ENCODE peak calls at places on chromosomes 3 and 15, in four cellular contexts. R is coronary artery, I is GM10248, O is heart left ventricle. S is an unnamed sample.

GRCh38 chr15:28887344-28888174 is 1.8 kb downstream of the APBA2 start:
- DNase-seq in R (no peak), I (no peak), O (no peak), S (no peak)

GRCh38 chr15:63019539-63020109 is 22.9 kb upstream of the TPM1 start:
- DNase-seq in R (peak; percentile 57), I (no peak), O (no peak), S (no peak)

GRCh38 chr3:99084825-99085224 is 183.3 kb upstream of the DCBLD2 start:
- DNase-seq in R (no peak), I (no peak), O (no peak), S (no peak)

GRCh38 chr3:3629911-3630310 is 169.3 kb upstream of the LRRN1 start:
- DNase-seq in R (no peak), I (no peak), O (no peak), S (no peak)

GRCh38 chr15:27767918-27768640 is 331.0 kb downstream of the OCA2 start:
- DNase-seq in R (no peak), I (no peak), O (no peak), S (no peak)

GRCh38 chr3:172317481-172317880 is 130.8 kb downstream of the GHSR start:
- DNase-seq in R (no peak), I (no peak), O (no peak), S (no peak)

GRCh38 chr3:47176582-47176981 is 12.7 kb upstream of the SETD2 start:
- DNase-seq in R (no peak), I (no peak), O (no peak), S (no peak)

GRCh38 chr15:63043391-63044076 is 987 bp downstream of the TPM1 start:
- DNase-seq in R (no peak), I (no peak), O (peak; percentile 62), S (peak; percentile 40)

GRCh38 chr15:25787381-25787780 is 75.7 kb downstream of the ATP10A start:
- DNase-seq in R (no peak), I (no peak), O (no peak), S (no peak)

GRCh38 chr15:89016549-89017041 is 71.7 kb upstream of the ABHD2 start:
- DNase-seq in R (peak; percentile 80), I (no peak), O (no peak), S (no peak)

GRCh38 chr3:105786988-105787387 is 81.8 kb downstream of the CBLB start:
- DNase-seq in R (no peak), I (no peak), O (no peak), S (no peak)

GRCh38 chr3:124664804-124665203 is 65.4 kb upstream of the UMPS start:
- DNase-seq in R (no peak), I (no peak), O (no peak), S (no peak)

GRCh38 chr3:179321585-179322322 is 1.1 kb upstream of the ZNF639 start:
- DNase-seq in R (no peak), I (no peak), O (no peak), S (peak; percentile 32)

GRCh38 chr3:187519428-187519890 is 150.7 kb downstream of the SST start:
- DNase-seq in R (no peak), I (no peak), O (no peak), S (no peak)

GRCh38 chr3:123421353-123422174 is 27.3 kb downstream of the ADCY5 start:
- DNase-seq in R (no peak), I (no peak), O (peak; percentile 62), S (no peak)

GRCh38 chr15:45167631-45168205 is 20.0 kb downstream of the SHF start:
- DNase-seq in R (peak; percentile 73), I (no peak), O (no peak), S (no peak)
- TF ChIP-seq CTCF in R (no peak), I (no peak), O (no peak), S (no peak)

GRCh38 chr3:146142757-146143156 is 18.2 kb downstream of the PLOD2 start:
- DNase-seq in R (no peak), I (no peak), O (no peak), S (no peak)

GRCh38 chr3:146153429-146153828 is 7.6 kb downstream of the PLOD2 start:
- DNase-seq in R (no peak), I (no peak), O (no peak), S (no peak)

GRCh38 chr3:146145642-146146041 is 15.3 kb downstream of the PLOD2 start:
- DNase-seq in R (no peak), I (no peak), O (no peak), S (no peak)

GRCh38 chr3:146152841-146153240 is 8.1 kb downstream of the PLOD2 start:
- DNase-seq in R (peak; percentile 74), I (no peak), O (no peak), S (no peak)

DNA sequence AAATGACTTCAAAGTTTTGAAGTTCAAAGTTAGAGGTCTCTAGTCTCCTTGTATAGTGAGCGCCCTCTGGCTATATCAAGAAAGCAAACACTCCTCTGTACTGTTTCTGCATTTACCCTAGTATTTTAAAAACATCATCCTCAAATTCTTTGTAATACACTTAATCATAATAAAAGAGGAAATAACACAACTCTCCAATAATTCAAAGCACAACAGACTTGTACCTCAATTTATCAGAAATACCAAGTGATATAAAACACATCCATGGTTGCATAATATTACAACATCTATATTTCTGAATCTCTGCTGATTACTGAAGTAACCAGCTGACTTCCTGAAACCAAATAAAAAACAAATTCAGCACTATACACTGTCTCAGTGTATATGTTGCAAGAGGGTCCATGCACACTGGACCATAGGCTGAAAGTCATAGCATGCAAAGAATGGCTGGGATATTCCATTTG is 12.5 kb downstream of the PLOD2 start:
- DNase-seq in R (no peak), I (no peak), O (no peak), S (no peak)
- TF ChIP-seq CTCF in R (peak; percentile 16), I (no peak), O (peak; percentile 36), S (no peak)

DNA sequence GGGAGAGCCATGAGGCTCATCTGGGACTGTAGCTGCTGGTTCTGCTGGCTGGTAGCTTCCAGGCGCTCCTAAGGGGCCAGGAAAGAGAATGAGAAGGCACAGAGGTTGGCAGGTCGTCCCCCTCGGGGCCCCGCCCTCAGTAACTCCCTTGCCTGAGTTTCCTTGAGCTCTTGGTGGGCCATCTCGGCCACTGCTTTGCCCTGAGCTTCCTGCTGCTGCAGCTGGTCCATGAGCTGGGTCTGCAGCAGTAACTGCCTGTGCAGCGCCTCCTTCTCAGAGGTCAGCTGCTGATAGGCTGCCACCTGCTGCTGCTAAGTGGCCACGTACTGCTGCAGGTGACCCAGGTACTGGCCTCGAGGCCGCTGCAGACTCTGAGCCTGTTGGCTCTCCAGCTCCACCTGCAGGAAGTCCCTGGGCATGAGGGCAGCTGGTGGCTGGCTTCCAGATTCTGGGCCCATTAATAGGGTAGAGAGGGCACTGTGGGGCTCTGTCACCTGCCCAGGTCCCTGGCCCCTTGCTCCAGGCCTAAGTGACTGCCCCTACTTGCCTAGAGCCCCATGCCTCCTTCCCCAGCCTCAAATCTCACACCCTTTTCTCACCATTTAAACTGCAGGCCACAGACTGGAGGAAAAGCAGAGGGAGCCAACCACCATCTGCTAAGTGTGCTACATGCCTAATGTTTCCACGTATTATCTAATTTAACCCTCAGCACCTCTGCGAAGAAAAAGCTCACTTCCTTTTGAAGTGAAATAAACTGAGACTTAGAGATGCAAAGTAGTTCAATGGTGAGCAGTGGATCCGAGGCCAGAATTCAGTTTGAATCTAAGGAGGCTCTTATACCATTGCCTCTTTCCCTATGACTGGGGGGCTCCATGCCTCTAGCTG is 10.8 kb upstream of the VPS33B start:
- DNase-seq in R (no peak), I (peak; percentile 59), O (peak; percentile 53), S (peak; percentile 68)
- TF ChIP-seq CTCF in R (no peak), I (peak; percentile 86), O (peak; percentile 68), S (peak; percentile 88)

GRCh38 chr3:196603683-196604082 is 35.2 kb downstream of the FBXO45 start:
- DNase-seq in R (no peak), I (no peak), O (no peak), S (no peak)

GRCh38 chr3:196602673-196603072 is 34.2 kb downstream of the FBXO45 start:
- DNase-seq in R (no peak), I (no peak), O (no peak), S (no peak)

GRCh38 chr3:196600359-196600758 is 31.9 kb downstream of the FBXO45 start:
- DNase-seq in R (no peak), I (no peak), O (no peak), S (no peak)

GRCh38 chr3:196608693-196609092 is 30.8 kb upstream of the NRROS start:
- DNase-seq in R (no peak), I (no peak), O (no peak), S (no peak)

GRCh38 chr3:196604548-196604947 is 34.9 kb upstream of the NRROS start:
- DNase-seq in R (no peak), I (peak; percentile 48), O (no peak), S (peak; percentile 58)
- TF ChIP-seq CTCF in R (no peak), I (no peak), O (no peak), S (no peak)

GRCh38 chr15:75107509-75107904 is 84.1 kb downstream of the PPCDC start:
- DNase-seq in R (no peak), I (no peak), O (no peak), S (no peak)

GRCh38 chr15:75107905-75108838 is 84.8 kb downstream of the PPCDC start:
- DNase-seq in R (no peak), I (peak; percentile 57), O (no peak), S (peak; percentile 51)

GRCh38 chr15:75100679-75101078 is 77.3 kb downstream of the PPCDC start:
- DNase-seq in R (no peak), I (no peak), O (no peak), S (no peak)

GRCh38 chr15:75109021-75109690 is 85.8 kb downstream of the PPCDC start:
- DNase-seq in R (no peak), I (no peak), O (no peak), S (no peak)

DNA sequence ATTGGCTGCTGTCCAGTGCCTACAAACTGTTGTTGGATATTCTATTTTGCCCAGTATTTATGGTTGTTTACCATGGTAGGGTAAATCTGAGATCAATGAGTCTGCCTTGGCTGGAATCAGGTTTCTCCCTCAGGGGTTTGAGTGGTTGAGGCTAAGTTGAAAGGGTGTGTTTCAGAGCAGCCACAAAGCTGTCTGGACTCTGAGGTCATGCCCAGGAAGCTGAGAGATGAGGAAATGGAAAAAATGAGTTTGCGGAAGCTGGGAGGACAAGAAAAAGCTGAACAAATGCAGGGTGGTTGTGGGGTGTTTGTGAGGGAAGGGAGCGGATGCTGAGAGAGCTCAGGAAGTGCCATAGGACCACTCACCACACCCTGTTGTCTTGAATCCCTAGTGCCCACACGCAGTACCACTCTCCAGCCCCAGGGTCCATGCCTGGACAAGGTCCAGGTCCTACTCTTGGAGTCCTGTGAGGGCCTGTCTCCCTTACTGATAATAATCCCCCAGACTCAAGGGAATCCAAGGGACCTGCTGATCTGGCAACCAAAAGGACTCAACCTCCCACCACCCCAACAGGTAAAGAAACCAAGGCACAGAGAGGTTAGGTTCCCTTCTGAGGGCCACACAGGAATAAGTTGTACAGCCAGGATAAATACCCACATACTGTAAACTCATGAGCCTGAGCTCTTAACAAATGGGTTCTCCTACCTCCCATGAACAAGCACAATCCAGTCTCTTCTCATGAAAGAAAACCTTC is 81.6 kb downstream of the PPCDC start:
- DNase-seq in R (peak; percentile 74), I (peak; percentile 83), O (no peak), S (peak; percentile 83)
- TF ChIP-seq CTCF in R (no peak), I (no peak), O (no peak), S (no peak)

DNA sequence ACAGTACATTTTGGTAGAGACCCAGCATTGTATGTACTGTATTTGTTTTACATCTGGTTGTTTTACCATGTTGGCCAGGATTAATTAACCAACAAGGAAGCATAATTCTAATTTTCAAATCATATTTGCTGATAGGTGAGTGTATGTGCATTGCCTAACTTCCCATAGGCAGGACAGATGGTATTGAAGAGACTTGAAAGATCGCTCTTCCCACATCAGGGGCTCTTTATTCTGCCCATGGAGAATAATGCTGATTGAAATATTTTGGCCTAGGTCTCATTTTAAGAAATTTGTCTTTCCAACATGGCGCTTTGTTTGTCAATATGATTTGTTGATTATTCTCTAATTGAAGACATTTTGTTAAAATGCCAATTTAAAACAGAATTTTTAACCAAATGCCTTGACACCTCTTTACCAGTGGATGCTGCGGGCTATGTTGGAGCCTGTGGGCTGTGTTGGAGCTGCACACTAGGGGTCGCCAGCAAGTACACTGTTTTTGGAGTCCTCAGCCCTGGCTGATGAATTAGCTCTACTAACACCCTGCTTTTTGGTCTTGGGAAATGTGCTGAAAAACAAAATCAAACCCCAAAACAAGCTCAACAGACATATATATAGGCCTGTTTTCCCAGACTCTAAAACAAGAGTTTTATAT is 5.3 kb downstream of the P2RY12 start:
- DNase-seq in R (no peak), I (no peak), O (peak; percentile 35), S (no peak)
- TF ChIP-seq CTCF in R (no peak), I (peak; percentile 56), O (peak; percentile 54), S (peak; percentile 43)

S was measured in GM13976.